ENCODE peak calls at places on chromosome 12, in six cellular contexts. H is tibial artery, V is DND-41, W is Karpas-422, G is body of pancreas, K is WERI-Rb-1. F is an unnamed sample.

GRCh38 chr12:32765906-32766305 is 10.2 kb upstream of the YARS2 start:
- DNase-seq in V (no peak), H (no peak), G (no peak), W (no peak), K (no peak), F (no peak)

GRCh38 chr12:17928708-17929366 is 161.2 kb downstream of the RERGL start:
- DNase-seq in V (no peak), H (no peak), W (no peak), G (no peak), K (no peak), F (no peak)

GRCh38 chr12:122862872-122863701 is 27.8 kb downstream of the HIP1R start:
- DNase-seq in V (no peak), W (peak; percentile 59), K (peak; percentile 76), H (no peak), G (peak; percentile 68), F (no peak)

GRCh38 chr12:7959278-7960063 is 23.5 kb upstream of the SLC2A3 start:
- DNase-seq in H (no peak), G (no peak), W (no peak), K (no peak), V (peak; percentile 84), F (peak; percentile 59)

GRCh38 chr12:111440631-111441030 is 34.9 kb downstream of the SH2B3 start:
- DNase-seq in K (no peak), V (no peak), H (no peak), W (no peak), G (no peak), F (no peak)

GRCh38 chr12:80175307-80175930 is 76.1 kb downstream of the OTOGL start:
- DNase-seq in W (no peak), K (no peak), H (no peak), V (no peak), G (no peak), F (no peak)

GRCh38 chr12:72453550-72453949 is 181.4 kb downstream of the TRHDE start:
- DNase-seq in W (no peak), K (no peak), G (no peak), V (no peak), H (no peak), F (no peak)

GRCh38 chr12:112107728-112108447 is 695 bp downstream of the NAA25 start:
- DNase-seq in G (no peak), H (no peak), W (peak; percentile 86), V (peak; percentile 71), K (peak; percentile 29), F (no peak)

GRCh38 chr12:120110550-120111501 is 5.7 kb downstream of the RAB35 start:
- DNase-seq in V (peak; percentile 34), W (peak; percentile 88), G (no peak), H (peak; percentile 75), K (no peak), F (peak; percentile 55)

GRCh38 chr12:132375747-132376463 is 46.5 kb upstream of the GALNT9 start:
- DNase-seq in V (no peak), W (no peak), H (no peak), K (no peak), G (no peak), F (no peak)

GRCh38 chr12:132373967-132374820 is 44.8 kb upstream of the GALNT9 start:
- DNase-seq in H (no peak), V (no peak), G (no peak), K (no peak), W (no peak), F (no peak)

GRCh38 chr12:132376464-132376830 is 47.1 kb upstream of the GALNT9 start:
- DNase-seq in V (no peak), K (no peak), W (no peak), H (no peak), G (no peak), F (no peak)

GRCh38 chr12:132377147-132377546 is 47.8 kb upstream of the GALNT9 start:
- DNase-seq in H (no peak), V (no peak), G (no peak), W (no peak), K (no peak), F (no peak)

GRCh38 chr12:132374821-132375445 is 45.5 kb upstream of the GALNT9 start:
- DNase-seq in V (no peak), K (no peak), G (no peak), H (no peak), W (no peak), F (no peak)
- H3K27me3 ChIP-seq in V (peaks cover 3% of the 10 kb centered on the region), K (no peaks in the 10 kb centered on the region), G (no peaks in the 10 kb centered on the region), H (peaks cover 67% of the 10 kb centered on the region), W (no peaks in the 10 kb centered on the region), F (peaks cover 19% of the 10 kb centered on the region)

DNA sequence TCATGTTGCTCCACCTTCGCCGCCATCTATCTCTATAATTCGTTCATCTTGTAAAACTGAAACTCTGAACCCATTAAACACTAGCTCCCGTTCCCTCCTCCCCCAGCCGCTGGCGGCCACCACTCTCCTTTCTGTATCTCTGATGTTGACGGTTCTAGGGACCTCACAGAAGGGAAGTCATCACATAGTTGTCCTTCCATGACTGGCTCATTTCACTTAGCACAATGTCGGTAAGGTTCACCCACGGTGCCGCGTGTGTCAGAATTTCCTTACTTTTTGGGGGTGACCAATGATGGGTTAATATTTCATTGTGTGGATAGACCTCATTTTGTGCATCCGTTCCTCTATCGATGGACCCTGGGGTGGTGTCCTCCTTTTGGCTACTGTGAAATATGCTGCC is 2.0 kb upstream of the CACNA2D4 start:
- DNase-seq in W (no peak), H (no peak), G (no peak), V (no peak), K (no peak), F (no peak)
- H3K4me3 ChIP-seq in W (no peak overlapping the region), H (no peak overlapping the region), G (no peak overlapping the region), V (no peak overlapping the region), K (no peak overlapping the region), F (no peak overlapping the region)

DNA sequence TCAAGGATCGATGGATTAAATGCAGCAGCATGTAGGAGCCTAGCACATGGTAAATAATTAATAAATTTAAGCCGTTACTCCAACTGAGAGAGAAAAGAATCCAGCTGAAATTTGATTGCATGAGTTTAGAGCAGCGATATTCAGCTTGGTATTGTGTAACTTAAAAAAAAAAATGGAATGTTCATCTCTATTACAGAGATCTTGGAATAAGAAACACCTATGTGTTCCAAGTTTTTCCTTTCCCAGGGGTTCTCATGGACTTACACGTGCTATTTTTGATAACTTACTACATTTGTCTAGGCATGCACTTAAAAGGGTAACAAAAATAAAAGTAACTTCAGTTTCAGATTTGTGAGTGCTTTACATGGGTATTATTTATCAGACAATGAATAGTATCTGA is 122.8 kb downstream of the RASSF9 start:
- DNase-seq in G (no peak), W (no peak), V (no peak), H (no peak), K (no peak), F (no peak)
- H3K27ac ChIP-seq in G (no peak overlapping the region), W (no peak overlapping the region), V (no peak overlapping the region), H (peak overlapping the region; percentile 75), K (no peak overlapping the region), F (no peak overlapping the region)

DNA sequence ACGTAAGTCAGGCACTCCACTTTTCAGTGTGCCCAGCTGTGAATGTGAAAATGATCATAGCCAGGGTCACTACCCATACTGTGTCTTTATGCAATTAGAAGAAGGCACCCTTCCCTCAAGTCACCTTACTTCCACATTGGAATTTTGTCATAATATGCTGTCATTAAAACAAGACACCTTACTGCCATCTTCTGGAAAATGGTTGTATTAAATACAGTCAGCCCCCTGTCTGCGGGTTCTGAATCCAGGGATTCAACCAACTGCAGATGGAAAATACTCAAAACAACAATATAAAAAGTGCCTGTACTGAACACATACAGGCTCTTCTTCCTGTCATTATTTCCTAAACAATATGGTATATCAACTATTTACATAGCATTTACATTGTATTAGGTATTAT is 70.2 kb upstream of the TBX5 start:
- DNase-seq in W (no peak), K (no peak), H (no peak), V (no peak), G (no peak), F (no peak)
- H3K27me3 ChIP-seq in W (no peaks in the 10 kb centered on the region), K (peaks cover 91% of the 10 kb centered on the region), H (peaks cover 63% of the 10 kb centered on the region), V (peaks cover 31% of the 10 kb centered on the region), G (no peaks in the 10 kb centered on the region), F (peaks cover 23% of the 10 kb centered on the region)

GRCh38 chr12:49261726-49262125 is 3.2 kb upstream of the TUBA1C start:
- DNase-seq in G (no peak), V (no peak), W (no peak), K (no peak), H (no peak), F (no peak)

GRCh38 chr12:49264466-49264872 is 413 bp upstream of the TUBA1C start:
- DNase-seq in W (peak; percentile 69), K (no peak), V (no peak), G (no peak), H (no peak), F (peak; percentile 47)

GRCh38 chr12:49264873-49265792 is at the start of gene TUBA1C:
- DNase-seq in K (no peak), W (peak; percentile 97), G (peak; percentile 94), H (peak; percentile 91), V (peak; percentile 96), F (peak; percentile 87)

GRCh38 chr12:49260831-49261363 is 4.0 kb upstream of the TUBA1C start:
- DNase-seq in V (no peak), K (no peak), G (no peak), H (no peak), W (no peak), F (no peak)

GRCh38 chr12:49263400-49263763 is 1.5 kb upstream of the TUBA1C start:
- DNase-seq in G (no peak), H (no peak), W (no peak), V (no peak), K (no peak), F (no peak)
- H3K4me3 ChIP-seq in G (no peak overlapping the region), H (no peak overlapping the region), W (peak overlapping the region; percentile 95), V (peak overlapping the region; percentile 67), K (no peak overlapping the region), F (no peak overlapping the region)

DNA sequence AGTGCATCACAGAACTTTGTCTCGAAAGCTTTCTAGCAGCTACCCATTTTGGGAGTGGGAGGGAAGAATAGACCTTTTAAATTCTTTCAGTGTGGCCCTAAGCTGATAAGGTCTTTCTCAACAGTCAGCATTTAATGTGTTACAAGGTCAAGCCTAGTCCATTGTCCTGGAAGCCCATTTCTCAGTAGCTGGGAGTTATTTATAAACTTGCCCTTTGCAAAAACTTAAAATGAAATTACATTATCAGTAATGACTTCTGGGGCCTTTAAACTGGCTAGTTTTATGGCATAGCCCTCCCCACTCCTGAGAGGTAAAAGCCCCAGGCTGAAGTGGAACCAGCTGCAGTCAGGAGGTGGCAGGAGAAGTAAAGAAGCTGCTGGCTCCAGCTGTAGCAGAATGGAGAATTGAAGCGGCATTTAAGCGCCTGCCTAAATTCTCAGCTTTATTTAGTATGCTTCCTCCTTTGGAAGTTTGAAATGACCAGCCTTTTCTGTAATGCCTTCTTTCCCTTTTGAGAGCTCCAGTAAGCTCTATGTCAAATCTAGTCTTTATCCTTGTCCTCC is 12.4 kb downstream of the COPZ1 start:
- DNase-seq in V (no peak), W (no peak), K (peak; percentile 42), G (no peak), H (no peak), F (no peak)
- H3K27ac ChIP-seq in V (no peak overlapping the region), W (no peak overlapping the region), K (peak overlapping the region; percentile 36), G (no peak overlapping the region), H (peak overlapping the region; percentile 12), F (no peak overlapping the region)

DNA sequence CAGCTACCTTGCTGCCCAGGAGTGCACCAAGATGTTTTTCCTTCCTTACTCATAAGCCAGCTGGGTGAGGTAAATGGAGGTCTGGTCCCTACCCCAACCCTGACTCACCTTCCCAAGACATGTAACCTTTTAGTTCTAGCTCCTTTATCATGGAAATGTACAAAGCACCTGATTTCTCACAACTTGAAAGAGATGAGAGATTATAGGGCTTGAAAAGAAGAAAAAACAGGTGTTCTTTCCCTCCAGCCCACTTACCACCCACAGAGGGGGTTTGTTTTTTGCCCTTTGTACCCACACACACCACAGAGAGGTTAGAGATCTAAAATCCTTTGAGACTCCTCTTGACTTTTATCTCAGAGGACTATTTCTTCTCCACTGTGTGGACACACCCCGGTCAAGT is 21.1 kb downstream of the PLXNC1 start:
- DNase-seq in G (no peak), W (no peak), K (no peak), V (peak; percentile 59), H (no peak), F (no peak)
- H3K27me3 ChIP-seq in G (no peaks in the 10 kb centered on the region), W (no peaks in the 10 kb centered on the region), K (no peaks in the 10 kb centered on the region), V (no peaks in the 10 kb centered on the region), H (no peaks in the 10 kb centered on the region), F (no peaks in the 10 kb centered on the region)

F was measured in CD4-positive, alpha-beta memory T cell.